ENCODE peak calls at places on chromosome 11, in five cellular contexts. One of them, this sample, is unnamed.

GRCh38 chr11:129933866-129934265 is 38.5 kb upstream of the NFRKB start:
- DNase-seq in ureter: no peak
- DNase-seq in CD4-positive, alpha-beta T cell: no peak
- DNase-seq in adrenal gland: no peak
- DNase-seq in left ventricle myocardium superior: no peak
- DNase-seq in this sample: no peak

GRCh38 chr11:12174145-12175143 is 64.1 kb downstream of the MICAL2 start:
- DNase-seq in ureter: peak; percentile 10
- DNase-seq in left ventricle myocardium superior: no peak
- DNase-seq in adrenal gland: no peak
- DNase-seq in CD4-positive, alpha-beta T cell: no peak
- DNase-seq in this sample: no peak

GRCh38 chr11:96426356-96427103 is 36.7 kb downstream of the JRKL start:
- DNase-seq in adrenal gland: no peak
- DNase-seq in left ventricle myocardium superior: no peak
- DNase-seq in ureter: no peak
- DNase-seq in CD4-positive, alpha-beta T cell: no peak
- DNase-seq in this sample: no peak

GRCh38 chr11:63858628-63859550 is 20.0 kb downstream of the MARK2 start:
- DNase-seq in adrenal gland: peak; percentile 61
- DNase-seq in left ventricle myocardium superior: no peak
- DNase-seq in ureter: no peak
- DNase-seq in CD4-positive, alpha-beta T cell: no peak
- DNase-seq in this sample: no peak

GRCh38 chr11:2548596-2548995 is 103.8 kb downstream of the KCNQ1 start:
- DNase-seq in CD4-positive, alpha-beta T cell: no peak
- DNase-seq in ureter: no peak
- DNase-seq in left ventricle myocardium superior: no peak
- DNase-seq in adrenal gland: no peak
- DNase-seq in this sample: no peak

GRCh38 chr11:34174411-34175041 is 69.1 kb downstream of the NAT10 start:
- DNase-seq in ureter: peak; percentile 79
- DNase-seq in left ventricle myocardium superior: peak; percentile 92
- DNase-seq in adrenal gland: peak; percentile 71
- DNase-seq in CD4-positive, alpha-beta T cell: peak; percentile 75
- DNase-seq in this sample: peak; percentile 77

GRCh38 chr11:106399075-106399500 is 321.6 kb downstream of the AASDHPPT start:
- DNase-seq in adrenal gland: no peak
- DNase-seq in ureter: peak; percentile 52
- DNase-seq in CD4-positive, alpha-beta T cell: no peak
- DNase-seq in left ventricle myocardium superior: peak; percentile 29
- DNase-seq in this sample: no peak

GRCh38 chr11:118418770-118419169 is 17.4 kb downstream of the ATP5MG start:
- DNase-seq in ureter: no peak
- DNase-seq in CD4-positive, alpha-beta T cell: no peak
- DNase-seq in left ventricle myocardium superior: no peak
- DNase-seq in adrenal gland: no peak
- DNase-seq in this sample: no peak

GRCh38 chr11:105000167-105000566 is 22.8 kb downstream of the CASP5 start:
- DNase-seq in adrenal gland: peak; percentile 14
- DNase-seq in ureter: no peak
- DNase-seq in left ventricle myocardium superior: no peak
- DNase-seq in CD4-positive, alpha-beta T cell: no peak
- DNase-seq in this sample: no peak

GRCh38 chr11:20158597-20159257 is 1.5 kb downstream of the DBX1 start:
- DNase-seq in left ventricle myocardium superior: peak; percentile 62
- DNase-seq in CD4-positive, alpha-beta T cell: no peak
- DNase-seq in adrenal gland: peak; percentile 62
- DNase-seq in ureter: peak; percentile 57
- DNase-seq in this sample: no peak

GRCh38 chr11:33646629-33647028 is 54.0 kb downstream of the C11orf91 start:
- DNase-seq in ureter: no peak
- DNase-seq in adrenal gland: no peak
- DNase-seq in CD4-positive, alpha-beta T cell: no peak
- DNase-seq in left ventricle myocardium superior: no peak
- DNase-seq in this sample: no peak

GRCh38 chr11:22521226-22521625 is 104.4 kb downstream of the FANCF start:
- DNase-seq in adrenal gland: no peak
- DNase-seq in ureter: no peak
- DNase-seq in CD4-positive, alpha-beta T cell: no peak
- DNase-seq in left ventricle myocardium superior: no peak
- DNase-seq in this sample: no peak